ENCODE peak calls at places on chromosomes 4 and X, in five cellular contexts. One of them, this sample, is unnamed.

GRCh38 chrX:121931567-121931966 is 884.2 kb downstream of the GLUD2 start:
- DNase-seq in dermis microvascular lymphatic vessel endothelial cell: no peak
- DNase-seq in EH: no peak
- DNase-seq in osteocyte: no peak
- DNase-seq in NCI-H774: no peak
- DNase-seq in this sample: no peak

GRCh38 chr4:158346576-158346975 is 136.3 kb downstream of the TMEM144 start:
- DNase-seq in EH: no peak
- DNase-seq in NCI-H774: no peak
- DNase-seq in dermis microvascular lymphatic vessel endothelial cell: no peak
- DNase-seq in osteocyte: no peak
- DNase-seq in this sample: no peak

GRCh38 chrX:68199062-68199848 is 234.0 kb downstream of the OPHN1 start:
- DNase-seq in EH: no peak
- DNase-seq in NCI-H774: no peak
- DNase-seq in dermis microvascular lymphatic vessel endothelial cell: no peak
- DNase-seq in osteocyte: no peak
- DNase-seq in this sample: no peak

GRCh38 chrX:139766545-139766983 is 58.6 kb upstream of the MCF2 start:
- DNase-seq in NCI-H774: no peak
- DNase-seq in osteocyte: no peak
- DNase-seq in dermis microvascular lymphatic vessel endothelial cell: no peak
- DNase-seq in EH: no peak
- DNase-seq in this sample: no peak

GRCh38 chr4:2415881-2416563 is 2.4 kb downstream of the ZFYVE28 start:
- DNase-seq in osteocyte: no peak
- DNase-seq in EH: no peak
- DNase-seq in NCI-H774: no peak
- DNase-seq in dermis microvascular lymphatic vessel endothelial cell: peak
- DNase-seq in this sample: no peak

GRCh38 chr4:42596918-42597317 is 60.0 kb downstream of the ATP8A1 start:
- DNase-seq in osteocyte: no peak
- DNase-seq in EH: no peak
- DNase-seq in dermis microvascular lymphatic vessel endothelial cell: no peak
- DNase-seq in NCI-H774: no peak
- DNase-seq in this sample: no peak

GRCh38 chrX:29555465-29556091 is 659.8 kb upstream of the MAGEB2 start:
- DNase-seq in EH: no peak
- DNase-seq in osteocyte: no peak
- DNase-seq in NCI-H774: no peak
- DNase-seq in dermis microvascular lymphatic vessel endothelial cell: no peak
- DNase-seq in this sample: no peak

GRCh38 chr4:159516556-159516955 is 413.7 kb downstream of the RAPGEF2 start:
- DNase-seq in NCI-H774: no peak
- DNase-seq in osteocyte: no peak
- DNase-seq in dermis microvascular lymphatic vessel endothelial cell: peak
- DNase-seq in EH: peak
- DNase-seq in this sample: no peak

GRCh38 chr4:175427751-175428150 is 384.3 kb downstream of the GPM6A start:
- DNase-seq in EH: no peak
- DNase-seq in osteocyte: no peak
- DNase-seq in dermis microvascular lymphatic vessel endothelial cell: no peak
- DNase-seq in NCI-H774: no peak
- DNase-seq in this sample: no peak

GRCh38 chr4:82587826-82588225 is 26.0 kb upstream of the TMEM150C start:
- DNase-seq in osteocyte: no peak
- DNase-seq in EH: no peak
- DNase-seq in NCI-H774: no peak
- DNase-seq in dermis microvascular lymphatic vessel endothelial cell: no peak
- DNase-seq in this sample: no peak

GRCh38 chr4:762211-763190 is 56.9 kb downstream of the PCGF3 start:
- DNase-seq in NCI-H774: no peak
- DNase-seq in osteocyte: no peak
- DNase-seq in dermis microvascular lymphatic vessel endothelial cell: peak
- DNase-seq in EH: peak
- DNase-seq in this sample: no peak

GRCh38 chr4:105751718-105752299 is 43.2 kb downstream of the GSTCD start:
- DNase-seq in dermis microvascular lymphatic vessel endothelial cell: no peak
- DNase-seq in osteocyte: no peak
- DNase-seq in EH: no peak
- DNase-seq in NCI-H774: no peak
- DNase-seq in this sample: no peak

GRCh38 chrX:43469391-43470054 is 186.6 kb upstream of the MAOA start:
- DNase-seq in NCI-H774: no peak
- DNase-seq in EH: no peak
- DNase-seq in dermis microvascular lymphatic vessel endothelial cell: no peak
- DNase-seq in osteocyte: no peak
- DNase-seq in this sample: no peak

GRCh38 chr4:26020083-26020668 is 106.2 kb downstream of the SMIM20 start:
- DNase-seq in dermis microvascular lymphatic vessel endothelial cell: peak
- DNase-seq in osteocyte: no peak
- DNase-seq in NCI-H774: no peak
- DNase-seq in EH: peak
- DNase-seq in this sample: no peak

GRCh38 chr4:119106036-119107000 is 29.3 kb upstream of the MYOZ2 start:
- DNase-seq in EH: peak
- DNase-seq in dermis microvascular lymphatic vessel endothelial cell: peak
- DNase-seq in osteocyte: no peak
- DNase-seq in NCI-H774: no peak
- DNase-seq in this sample: no peak

GRCh38 chr4:5206391-5206790 is 155.1 kb downstream of the STK32B start:
- DNase-seq in dermis microvascular lymphatic vessel endothelial cell: peak
- DNase-seq in EH: peak
- DNase-seq in NCI-H774: peak
- DNase-seq in osteocyte: no peak
- DNase-seq in this sample: no peak

GRCh38 chr4:161987611-161988010 is 176.2 kb downstream of the FSTL5 start:
- DNase-seq in NCI-H774: no peak
- DNase-seq in EH: no peak
- DNase-seq in dermis microvascular lymphatic vessel endothelial cell: no peak
- DNase-seq in osteocyte: no peak
- DNase-seq in this sample: no peak

GRCh38 chrX:119502727-119503483 is 34.7 kb downstream of the SLC25A5 start:
- DNase-seq in EH: peak
- DNase-seq in dermis microvascular lymphatic vessel endothelial cell: peak
- DNase-seq in osteocyte: peak
- DNase-seq in NCI-H774: peak
- DNase-seq in this sample: no peak

GRCh38 chrX:29542147-29542546 is 673.2 kb upstream of the MAGEB2 start:
- DNase-seq in EH: no peak
- DNase-seq in NCI-H774: no peak
- DNase-seq in osteocyte: no peak
- DNase-seq in dermis microvascular lymphatic vessel endothelial cell: no peak
- DNase-seq in this sample: no peak

GRCh38 chr4:654526-654845 is 19.6 kb downstream of the ATP5ME start:
- DNase-seq in EH: no peak
- DNase-seq in NCI-H774: no peak
- DNase-seq in dermis microvascular lymphatic vessel endothelial cell: no peak
- DNase-seq in osteocyte: no peak
- DNase-seq in this sample: no peak

GRCh38 chrX:40465735-40466551 is 114.8 kb upstream of the ATP6AP2 start:
- DNase-seq in NCI-H774: no peak
- DNase-seq in dermis microvascular lymphatic vessel endothelial cell: no peak
- DNase-seq in osteocyte: no peak
- DNase-seq in EH: no peak
- DNase-seq in this sample: no peak

GRCh38 chr4:122658818-122659295 is 38.0 kb upstream of the IL21 start:
- DNase-seq in NCI-H774: no peak
- DNase-seq in osteocyte: no peak
- DNase-seq in EH: no peak
- DNase-seq in dermis microvascular lymphatic vessel endothelial cell: no peak
- DNase-seq in this sample: no peak

GRCh38 chr4:43458293-43458692 is 565.8 kb downstream of the GRXCR1 start:
- DNase-seq in osteocyte: no peak
- DNase-seq in NCI-H774: no peak
- DNase-seq in dermis microvascular lymphatic vessel endothelial cell: no peak
- DNase-seq in EH: no peak
- DNase-seq in this sample: no peak

GRCh38 chrX:54786972-54787371 is 11.1 kb downstream of the ITIH6 start:
- DNase-seq in dermis microvascular lymphatic vessel endothelial cell: no peak
- DNase-seq in EH: no peak
- DNase-seq in NCI-H774: no peak
- DNase-seq in osteocyte: no peak
- DNase-seq in this sample: peak

GRCh38 chr4:173526724-173527102 is 3.3 kb downstream of the HAND2 start:
- DNase-seq in dermis microvascular lymphatic vessel endothelial cell: no peak
- DNase-seq in osteocyte: no peak
- DNase-seq in EH: no peak
- DNase-seq in NCI-H774: no peak
- DNase-seq in this sample: no peak

GRCh38 chr4:99024481-99025275 is 29.2 kb downstream of the METAP1 start:
- DNase-seq in NCI-H774: no peak
- DNase-seq in osteocyte: no peak
- DNase-seq in dermis microvascular lymphatic vessel endothelial cell: peak
- DNase-seq in EH: no peak
- DNase-seq in this sample: no peak

GRCh38 chr4:147924604-147925412 is 192.9 kb downstream of the ARHGAP10 start:
- DNase-seq in osteocyte: no peak
- DNase-seq in EH: peak
- DNase-seq in NCI-H774: peak
- DNase-seq in dermis microvascular lymphatic vessel endothelial cell: peak
- DNase-seq in this sample: no peak

GRCh38 chrX:126272795-126273497 is 106.9 kb upstream of the DCAF12L2 start:
- DNase-seq in dermis microvascular lymphatic vessel endothelial cell: no peak
- DNase-seq in NCI-H774: no peak
- DNase-seq in EH: no peak
- DNase-seq in osteocyte: no peak
- DNase-seq in this sample: no peak

GRCh38 chr4:46386570-46386969 is 3.4 kb downstream of the GABRA2 start:
- DNase-seq in NCI-H774: peak
- DNase-seq in dermis microvascular lymphatic vessel endothelial cell: no peak
- DNase-seq in osteocyte: no peak
- DNase-seq in EH: no peak
- DNase-seq in this sample: peak

GRCh38 chr4:158578476-158578875 is 56.8 kb downstream of the RXFP1 start:
- DNase-seq in osteocyte: no peak
- DNase-seq in dermis microvascular lymphatic vessel endothelial cell: peak
- DNase-seq in EH: peak
- DNase-seq in NCI-H774: no peak
- DNase-seq in this sample: no peak

GRCh38 chrX:103464071-103464773 is 55.1 kb downstream of the RAB40A start:
- DNase-seq in osteocyte: no peak
- DNase-seq in dermis microvascular lymphatic vessel endothelial cell: peak
- DNase-seq in EH: peak
- DNase-seq in NCI-H774: peak
- DNase-seq in this sample: no peak

GRCh38 chrX:45524296-45524695 is 323.6 kb upstream of the DIPK2B start:
- DNase-seq in dermis microvascular lymphatic vessel endothelial cell: peak
- DNase-seq in NCI-H774: no peak
- DNase-seq in EH: peak
- DNase-seq in osteocyte: no peak
- DNase-seq in this sample: no peak

GRCh38 chrX:1239681-1240142 is 27.3 kb upstream of the CRLF2 start:
- DNase-seq in EH: no peak
- DNase-seq in NCI-H774: no peak
- DNase-seq in dermis microvascular lymphatic vessel endothelial cell: no peak
- DNase-seq in osteocyte: no peak
- DNase-seq in this sample: no peak

GRCh38 chrX:23879380-23880090 is 28.2 kb downstream of the APOO start:
- DNase-seq in NCI-H774: no peak
- DNase-seq in osteocyte: no peak
- DNase-seq in EH: no peak
- DNase-seq in dermis microvascular lymphatic vessel endothelial cell: no peak
- DNase-seq in this sample: no peak

GRCh38 chr4:1856920-1857699 is 1.2 kb upstream of the LETM1 start:
- DNase-seq in NCI-H774: no peak
- DNase-seq in EH: peak
- DNase-seq in osteocyte: no peak
- DNase-seq in dermis microvascular lymphatic vessel endothelial cell: peak
- DNase-seq in this sample: no peak